ENCODE peak calls at places on chromosome 12, in four cellular contexts. V is stimulated activated CD4-positive, alpha-beta T cell treated with anti-CD3 and anti-CD28 coated beads, Interleukin-4, amount 100 ng/mL, for 1 hour; L is mammary epithelial cell; G is psoas muscle. Q is an unnamed sample.

GRCh38 chr12:92080390-92081285 is 65.0 kb downstream of the BTG1 start:
- DNase-seq in V (no peak), L (peak; percentile 92), G (no peak), Q (no peak)

GRCh38 chr12:121240484-121241202 is 30.7 kb downstream of the P2RX4 start:
- DNase-seq in V (peak; percentile 82), L (no peak), G (peak; percentile 76), Q (peak; percentile 11)

GRCh38 chr12:92803921-92804320 is 101.1 kb downstream of the PLEKHG7 start:
- DNase-seq in V (no peak), L (no peak), G (no peak), Q (no peak)

GRCh38 chr12:98418357-98419075 is 96.9 kb upstream of the TMPO start:
- DNase-seq in V (no peak), L (peak; percentile 90), G (peak; percentile 83), Q (peak; percentile 29)

GRCh38 chr12:99810718-99811593 is 163.4 kb downstream of the GARIN6 start:
- DNase-seq in V (no peak), L (peak; percentile 4), G (no peak), Q (no peak)

GRCh38 chr12:57759360-57759980 is 4.6 kb downstream of the MARCHF9 start:
- DNase-seq in V (peak; percentile 46), L (no peak), G (no peak), Q (no peak)

GRCh38 chr12:57491393-57492280 is 3.8 kb downstream of the MARS1 start:
- DNase-seq in V (no peak), L (no peak), G (no peak), Q (no peak)

GRCh38 chr12:6425588-6426531 is 18.9 kb upstream of the CD27 start:
- DNase-seq in V (no peak), L (no peak), G (peak; percentile 28), Q (no peak)

GRCh38 chr12:17588968-17589367 is 501.0 kb downstream of the RERGL start:
- DNase-seq in V (no peak), L (peak; percentile 13), G (no peak), Q (no peak)

GRCh38 chr12:24491968-24492367 is 456.9 kb downstream of the BCAT1 start:
- DNase-seq in V (no peak), L (no peak), G (no peak), Q (no peak)